ENCODE peak calls at places on chromosomes 11 and 22, in seven cellular contexts. A is heart left ventricle; L is A549; O is hepatocyte; W is CD8-positive, alpha-beta memory T cell; E is ovary; U is cardiac muscle cell. K is an unnamed sample. For H3K4me1, the result is how much of the 10 kb centered on the place peaks cover.

GRCh38 chr11:100861221-100861620 is 174.1 kb downstream of the ARHGAP42 start:
- DNase-seq in O (peak), W (no peak), L (peak), E (no peak), U (no peak), A (no peak), K (no peak)

GRCh38 chr11:66081505-66081904 is 11.4 kb downstream of the PACS1 start:
- DNase-seq in W (peak), A (peak), E (no peak), L (no peak), U (no peak), O (peak), K (no peak)

GRCh38 chr11:31326470-31327148 is 42.9 kb downstream of the DCDC1 start:
- DNase-seq in O (no peak), A (no peak), W (no peak), E (no peak), U (no peak), L (no peak), K (no peak)

GRCh38 chr11:3840289-3840869 is 380 bp downstream of the RHOG start:
- DNase-seq in A (no peak), O (peak), U (peak), E (no peak), L (no peak), W (peak), K (no peak)

GRCh38 chr22:50577987-50578775 is at the start of gene CPT1B:
- DNase-seq in O (no peak), L (no peak), A (peak), W (no peak), E (no peak), U (peak), K (no peak)

GRCh38 chr11:44178381-44178780 is 82.9 kb downstream of the EXT2 start:
- DNase-seq in E (no peak), O (peak), L (no peak), W (no peak), U (peak), A (no peak), K (no peak)

GRCh38 chr22:41598081-41598480 is 8.4 kb upstream of the PMM1 start:
- DNase-seq in L (no peak), O (no peak), E (peak), W (no peak), U (no peak), A (no peak), K (no peak)

GRCh38 chr11:16526947-16527346 is 170.6 kb upstream of the SOX6 start:
- DNase-seq in O (no peak), U (no peak), E (no peak), W (no peak), L (no peak), A (no peak), K (no peak)

GRCh38 chr11:1772270-1773130 is 8.8 kb upstream of the CTSD start:
- DNase-seq in W (peak), E (peak), U (no peak), L (peak), A (no peak), O (peak), K (no peak)

GRCh38 chr11:26878959-26879581 is 114.8 kb upstream of the FIBIN start:
- DNase-seq in L (no peak), E (no peak), W (no peak), A (no peak), U (no peak), O (no peak), K (peak)

GRCh38 chr11:44955019-44955738 is 4.5 kb upstream of the TP53I11 start:
- DNase-seq in L (peak), U (no peak), O (peak), W (no peak), A (peak), E (peak), K (no peak)

GRCh38 chr11:75160328-75160757 is 9.4 kb downstream of the SLCO2B1 start:
- DNase-seq in E (no peak), A (no peak), U (no peak), W (no peak), L (no peak), O (no peak), K (no peak)

GRCh38 chr11:34749666-34750659 is 129.1 kb downstream of the EHF start:
- DNase-seq in W (no peak), A (peak), L (no peak), E (no peak), O (peak), U (no peak), K (no peak)

GRCh38 chr22:30217698-30218565 is 28.6 kb downstream of the LIF start:
- DNase-seq in A (no peak), W (no peak), L (no peak), U (no peak), E (no peak), O (no peak), K (no peak)

GRCh38 chr11:75223954-75224643 is 16.5 kb upstream of the TPBGL start:
- DNase-seq in A (no peak), O (no peak), E (no peak), W (no peak), L (peak), U (no peak), K (no peak)

GRCh38 chr11:92180664-92181251 is 43.9 kb upstream of the FAT3 start:
- DNase-seq in U (no peak), A (no peak), L (no peak), O (peak), W (no peak), E (no peak), K (no peak)

GRCh38 chr22:49536571-49537131 is 291.0 kb downstream of the BRD1 start:
- DNase-seq in U (no peak), O (no peak), A (no peak), L (no peak), E (no peak), W (no peak), K (no peak)

GRCh38 chr11:123231263-123231662 is 36.2 kb upstream of the CLMP start:
- DNase-seq in W (no peak), A (no peak), E (no peak), O (peak), L (peak), U (no peak), K (no peak)

GRCh38 chr22:29309332-29310064 is 3.0 kb downstream of the GAS2L1 start:
- DNase-seq in W (no peak), L (no peak), O (no peak), E (peak), A (peak), U (peak), K (no peak)

GRCh38 chr22:32557424-32557823 is 82.8 kb downstream of the FBXO7 start:
- DNase-seq in L (peak), O (no peak), E (no peak), W (no peak), U (no peak), A (no peak), K (no peak)

GRCh38 chr11:69647761-69648497 is 7.0 kb downstream of the CCND1 start:
- DNase-seq in W (peak), U (no peak), L (no peak), A (no peak), E (no peak), O (no peak), K (no peak)

GRCh38 chr22:35140879-35141745 is 75.2 kb downstream of the ISX start:
- DNase-seq in O (peak), L (no peak), W (no peak), A (no peak), U (peak), E (no peak), K (no peak)

GRCh38 chr11:107856981-107857517 is 1.5 kb downstream of the SLC35F2 start:
- DNase-seq in L (peak), O (no peak), W (no peak), E (no peak), A (no peak), U (no peak), K (no peak)

GRCh38 chr11:19421134-19421533 is 180.4 kb upstream of the E2F8 start:
- DNase-seq in A (no peak), E (no peak), O (no peak), U (no peak), L (no peak), W (no peak), K (no peak)

GRCh38 chr22:39308614-39309363 is 10.6 kb downstream of the RPL3 start:
- DNase-seq in U (no peak), L (peak), E (peak), O (peak), W (no peak), A (peak), K (no peak)

GRCh38 chr22:23984430-23984829 is 4.5 kb downstream of the GSTT2 start:
- DNase-seq in L (peak), A (no peak), W (no peak), E (no peak), O (no peak), U (peak), K (no peak)

GRCh38 chr11:1652778-1653540 is 23.4 kb downstream of the KRTAP5-5 start:
- DNase-seq in A (peak), W (peak), U (peak), O (peak), L (peak), E (peak), K (peak)

GRCh38 chr11:109229682-109230081 is 192.3 kb upstream of the C11orf87 start:
- DNase-seq in A (no peak), E (no peak), U (no peak), W (no peak), L (no peak), O (no peak), K (no peak)

DNA sequence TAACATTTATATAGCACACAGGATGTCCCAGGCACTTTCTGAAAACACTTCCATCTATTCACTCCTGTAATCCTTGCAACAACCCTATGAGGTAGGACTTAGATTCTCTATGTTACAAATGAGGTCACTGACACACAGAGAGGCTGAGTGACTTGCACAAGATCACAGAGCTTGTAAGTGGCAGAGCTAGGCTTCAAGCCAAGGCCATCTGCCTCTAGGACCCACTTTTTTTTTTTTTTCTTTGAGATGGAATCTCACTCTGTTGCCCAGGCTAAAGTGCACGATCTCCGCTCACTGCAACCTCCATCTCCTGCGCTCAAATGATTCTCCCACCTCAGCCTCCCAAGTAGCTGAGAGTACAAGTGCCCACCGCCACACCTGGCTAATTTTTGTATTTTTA is 18.4 kb upstream of the MYH9 start:
- DNase-seq in A (no peak), U (no peak), W (no peak), O (no peak), L (no peak), E (no peak), K (no peak)
- H3K4me1 ChIP-seq in A (under half), U (under half), W (half or more), O (under half), L (under half), E (under half), K (under half)

DNA sequence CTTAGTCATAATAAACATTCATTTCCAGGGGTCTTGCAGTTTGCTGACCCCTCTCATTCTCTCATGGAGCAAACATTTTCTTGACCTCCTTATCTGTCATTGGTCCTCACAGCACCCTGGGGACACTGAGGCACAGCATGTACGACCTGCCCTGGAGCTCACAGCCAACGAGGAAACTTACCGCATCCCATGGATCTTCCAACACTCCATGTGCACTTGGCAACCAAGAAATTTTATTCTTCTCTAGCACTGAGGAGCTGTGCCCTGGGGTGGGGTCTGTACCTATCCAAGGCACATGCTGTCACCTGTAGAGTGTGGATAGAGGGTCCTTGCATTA is 69.4 kb upstream of the IGLL5 start:
- DNase-seq in E (no peak), A (no peak), U (no peak), W (no peak), L (no peak), O (no peak), K (no peak)
- H3K27ac ChIP-seq in E (no peak), A (no peak), U (no peak), W (no peak), L (no peak), O (no peak), K (no peak)

GRCh38 chr11:125481531-125481930 is 14.5 kb downstream of the FEZ1 start:
- DNase-seq in E (no peak), A (no peak), W (no peak), O (no peak), L (no peak), U (no peak), K (no peak)
- H3K4me1 ChIP-seq in E (under half), A (under half), W (under half), O (under half), L (under half), U (under half), K (under half)

DNA sequence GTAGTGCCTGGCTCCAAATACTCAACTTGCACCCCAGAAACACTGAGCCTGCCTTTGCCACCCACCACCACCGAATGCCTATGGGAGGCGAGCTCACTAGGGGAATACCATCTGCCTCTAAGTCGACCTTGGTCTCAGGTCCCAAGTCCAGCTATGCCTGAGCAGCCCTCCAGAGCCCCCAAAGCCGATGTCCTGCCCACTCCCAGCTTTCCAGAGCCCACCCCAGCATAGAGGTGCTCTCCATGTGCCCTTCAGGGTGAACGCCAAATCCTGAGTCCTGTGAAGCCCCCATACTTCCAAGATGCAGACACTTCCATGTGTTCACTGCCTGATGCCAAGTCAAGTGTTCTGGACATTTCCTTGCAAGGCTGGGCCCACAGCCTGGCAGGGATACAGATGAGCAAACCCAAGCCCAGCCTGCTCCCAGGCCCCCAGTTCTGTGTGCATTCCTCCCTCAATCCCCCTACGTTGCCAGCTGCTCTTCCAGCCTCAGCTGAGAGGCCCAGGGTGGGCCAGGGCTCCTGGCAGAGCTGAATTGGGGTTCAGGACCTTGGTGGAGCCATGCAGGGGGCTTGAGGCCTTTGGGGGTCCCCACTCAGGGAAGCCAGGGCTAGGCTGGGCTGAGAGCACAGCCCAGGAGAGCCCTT is 2.6 kb upstream of the KMT5B start:
- DNase-seq in O (no peak), L (no peak), W (no peak), E (no peak), A (no peak), U (no peak), K (no peak)
- H3K27ac ChIP-seq in O (no peak), L (peak), W (no peak), E (no peak), A (peak), U (no peak), K (no peak)